ENCODE peak calls at places on chromosomes 16 and 17, in six cellular contexts. K is right lobe of liver, W is thyroid gland, D is prostate gland, Y is tibial nerve, T is esophagus squamous epithelium. Q is an unnamed sample.

GRCh38 chr17:45432405-45433113 is at the start of gene ARHGAP27:
- DNase-seq in K (peak; percentile 76), W (peak; percentile 50), D (no peak), Y (no peak), T (no peak), Q (peak; percentile 28)

GRCh38 chr16:19236561-19236960 is 49.0 kb upstream of the CLEC19A start:
- DNase-seq in K (no peak), W (no peak), D (no peak), Y (no peak), T (no peak), Q (no peak)

GRCh38 chr16:23302045-23302956 is at the start of gene SCNN1B:
- DNase-seq in K (no peak), W (peak; percentile 68), D (peak; percentile 46), Y (no peak), T (no peak), Q (no peak)

GRCh38 chr16:86531193-86531550 is 20.8 kb downstream of the FOXF1 start:
- DNase-seq in K (peak; percentile 53), W (no peak), D (no peak), Y (peak; percentile 31), T (no peak), Q (peak; percentile 70)

GRCh38 chr17:53722407-53722806 is 100.3 kb upstream of the KIF2B start:
- DNase-seq in K (no peak), W (no peak), D (no peak), Y (no peak), T (no peak), Q (no peak)

GRCh38 chr16:1089822-1090619 is 6.0 kb downstream of the C1QTNF8 start:
- DNase-seq in K (no peak), W (no peak), D (peak; percentile 54), Y (no peak), T (no peak), Q (peak; percentile 69)

GRCh38 chr17:19728114-19728495 is 11.7 kb upstream of the SLC47A2 start:
- DNase-seq in K (peak; percentile 91), W (peak; percentile 97), D (peak; percentile 88), Y (peak; percentile 80), T (no peak), Q (peak; percentile 89)

GRCh38 chr16:75258807-75259141 is 7.3 kb upstream of the BCAR1 start:
- DNase-seq in K (no peak), W (peak; percentile 89), D (no peak), Y (no peak), T (no peak), Q (no peak)

GRCh38 chr16:50818380-50818779 is 76.5 kb downstream of the CYLD start:
- DNase-seq in K (no peak), W (no peak), D (no peak), Y (no peak), T (no peak), Q (no peak)

GRCh38 chr16:1809281-1809801 is 15.8 kb upstream of the IGFALS start:
- DNase-seq in K (no peak), W (no peak), D (no peak), Y (no peak), T (no peak), Q (no peak)

GRCh38 chr16:66366433-66367299 is at the start of gene CDH5:
- DNase-seq in K (peak; percentile 67), W (peak; percentile 29), D (peak; percentile 10), Y (peak; percentile 65), T (no peak), Q (peak; percentile 77)

GRCh38 chr17:74147436-74147835 is 56.0 kb upstream of the RPL38 start:
- DNase-seq in K (no peak), W (no peak), D (no peak), Y (no peak), T (no peak), Q (no peak)

GRCh38 chr16:54926166-54926838 is 4.4 kb upstream of the IRX5 start:
- DNase-seq in K (no peak), W (no peak), D (no peak), Y (no peak), T (no peak), Q (no peak)

GRCh38 chr16:88872650-88873331 is 6.3 kb upstream of the PABPN1L start:
- DNase-seq in K (no peak), W (no peak), D (no peak), Y (no peak), T (no peak), Q (no peak)

GRCh38 chr16:1550696-1551095 is 17.2 kb downstream of the TMEM204 start:
- DNase-seq in K (no peak), W (no peak), D (no peak), Y (no peak), T (no peak), Q (no peak)

GRCh38 chr16:73020409-73020884 is 27.5 kb downstream of the ZFHX3 start:
- DNase-seq in K (peak; percentile 84), W (peak; percentile 92), D (peak; percentile 58), Y (peak; percentile 73), T (no peak), Q (no peak)

DNA sequence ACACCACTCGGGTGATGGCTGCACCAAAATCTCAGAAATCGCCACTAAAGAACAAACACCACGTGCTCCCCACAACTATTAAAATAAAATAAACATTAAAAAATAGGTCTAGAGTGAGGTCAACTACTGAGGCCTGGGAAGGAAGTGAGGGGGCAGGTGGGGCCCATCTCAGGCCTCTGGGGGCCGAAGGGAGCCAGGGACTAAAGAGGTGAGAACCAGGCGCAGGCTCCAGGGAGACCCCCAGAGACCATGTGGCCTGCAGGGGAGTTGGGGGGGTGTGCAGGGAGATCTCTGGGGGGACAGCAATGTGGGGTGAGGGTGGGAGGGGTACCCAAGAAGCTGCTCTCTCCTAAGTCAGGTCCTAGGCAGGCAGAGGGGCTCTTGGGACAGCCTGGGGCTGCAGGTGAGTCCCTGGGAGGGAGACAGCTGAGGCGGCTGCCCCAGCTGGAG is 111.3 kb upstream of the SMURF2 start:
- DNase-seq in K (no peak), W (no peak), D (no peak), Y (no peak), T (no peak), Q (no peak)
- H3K4me3 ChIP-seq in K (no peak overlapping the region), W (no peak overlapping the region), D (no peak overlapping the region), Y (no peak overlapping the region), T (no peak overlapping the region), Q (no peak overlapping the region)

DNA sequence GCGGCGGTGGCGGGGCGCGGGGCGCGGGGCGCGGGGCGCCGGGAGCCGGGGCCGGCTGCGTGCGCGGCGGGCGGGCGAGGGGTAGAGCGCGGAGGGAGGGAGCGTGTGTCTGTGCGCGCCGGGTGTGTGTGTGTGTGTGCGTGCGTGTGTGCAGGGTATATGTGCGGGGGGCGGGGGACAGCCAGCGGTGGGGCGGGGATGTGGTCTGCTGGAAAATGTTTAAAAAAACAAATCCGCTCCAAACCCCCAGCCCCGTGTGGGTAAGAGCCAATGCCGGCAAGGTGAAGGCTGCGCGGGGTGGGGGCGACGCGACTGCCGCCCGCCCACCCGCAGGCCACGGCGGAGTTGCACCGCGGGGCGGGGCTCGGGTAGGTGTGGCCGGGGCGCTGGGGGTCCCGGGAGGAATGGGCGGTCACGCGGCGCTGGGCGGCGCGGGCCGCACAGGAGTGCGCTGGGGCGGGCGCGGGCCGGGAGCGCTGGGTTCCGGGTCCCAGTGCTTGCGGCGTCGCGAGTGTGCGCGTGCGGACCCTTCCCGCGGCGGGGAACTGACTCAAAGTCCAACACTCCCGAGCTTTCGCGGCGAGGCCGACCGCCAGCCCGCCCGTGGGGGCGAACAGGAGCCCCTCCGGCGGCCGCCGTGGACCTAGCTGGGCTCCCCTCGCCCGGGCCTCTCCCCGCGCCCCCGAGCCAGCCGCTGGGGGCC is at the start of gene CYGB:
- DNase-seq in K (no peak), W (no peak), D (no peak), Y (peak; percentile 53), T (no peak), Q (no peak)
- H3K27ac ChIP-seq in K (no peak within 1 kb of the TSS), W (peak within 1 kb of the TSS; percentile 66), D (peak within 1 kb of the TSS; percentile 45), Y (peak within 1 kb of the TSS; percentile 91), T (peak within 1 kb of the TSS; percentile 84), Q (peak within 1 kb of the TSS; percentile 11)

GRCh38 chr16:67480833-67481560 is at the start of gene ATP6V0D1:
- DNase-seq in K (peak; percentile 99), W (peak; percentile 97), D (peak; percentile 97), Y (peak; percentile 98), T (peak; percentile 84), Q (peak; percentile 98)
- TF ChIP-seq POLR2A in K (peak; percentile 77), W (peak; percentile 95), D (peak; percentile 89), Y (peak; percentile 84), T (peak; percentile 71), Q (peak; percentile 68)

DNA sequence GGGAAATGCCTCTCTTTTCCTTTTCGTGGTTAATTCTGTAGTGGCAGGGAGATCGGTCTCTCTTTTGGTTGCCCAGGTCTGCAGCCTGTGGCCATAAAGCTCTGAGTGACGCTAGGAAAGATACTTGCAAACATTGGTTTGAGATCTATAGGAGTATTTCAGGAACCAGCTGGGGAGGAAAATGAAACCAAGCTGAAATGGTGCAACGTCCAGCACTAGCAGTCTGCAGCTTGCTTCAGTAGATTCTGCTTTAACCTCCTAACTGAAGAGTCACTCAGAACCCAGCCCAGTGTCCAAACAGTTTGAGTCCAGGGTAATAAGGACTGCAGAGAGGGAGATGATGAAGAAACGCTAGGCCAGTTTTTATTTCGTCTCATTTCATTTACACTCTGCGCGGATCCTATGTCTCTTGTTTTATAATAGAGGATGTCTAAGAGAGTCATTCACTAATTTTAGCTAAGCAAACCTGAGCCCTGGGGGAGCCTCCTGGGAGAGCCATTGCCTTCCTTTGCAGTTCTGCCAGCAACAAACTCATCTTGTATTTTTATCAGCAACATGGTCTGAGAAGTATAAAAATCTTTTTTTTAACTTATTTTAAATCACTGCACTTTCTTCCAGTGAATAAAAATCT is 12.0 kb downstream of the SP2 start:
- DNase-seq in K (no peak), W (no peak), D (no peak), Y (no peak), T (no peak), Q (no peak)
- H3K4me3 ChIP-seq in K (no peak overlapping the region), W (no peak overlapping the region), D (no peak overlapping the region), Y (no peak overlapping the region), T (no peak overlapping the region), Q (no peak overlapping the region)

GRCh38 chr17:59737324-59737723 is 29.9 kb downstream of the VMP1 start:
- DNase-seq in K (no peak), W (no peak), D (no peak), Y (no peak), T (no peak), Q (no peak)
- H3K27ac ChIP-seq in K (no peak overlapping the region), W (no peak overlapping the region), D (no peak overlapping the region), Y (no peak overlapping the region), T (no peak overlapping the region), Q (peak overlapping the region; percentile 55)

Q was measured in testis.